ENCODE peak calls at places on chromosomes 5 and 9, in eight cellular contexts. One of them, this sample, is unnamed.

GRCh38 chr9:8717146-8717545 is 917.6 kb upstream of the DMAC1 start:
- DNase-seq in mucosa of descending colon: no peak
- DNase-seq in sigmoid colon: no peak
- DNase-seq in PC-3: no peak
- DNase-seq in GM10248: no peak
- DNase-seq in A549: no peak
- DNase-seq in glutamatergic neuron: no peak
- DNase-seq in GM06990: no peak
- DNase-seq in this sample: no peak

GRCh38 chr9:96620832-96621269 is 1.2 kb upstream of the CDC14B start:
- DNase-seq in mucosa of descending colon: no peak
- DNase-seq in sigmoid colon: no peak
- DNase-seq in PC-3: no peak
- DNase-seq in GM10248: no peak
- DNase-seq in A549: no peak
- DNase-seq in glutamatergic neuron: no peak
- DNase-seq in GM06990: no peak
- DNase-seq in this sample: no peak

GRCh38 chr9:137313956-137314560 is 12.0 kb upstream of the NRARP start:
- DNase-seq in mucosa of descending colon: no peak
- DNase-seq in sigmoid colon: peak
- DNase-seq in PC-3: no peak
- DNase-seq in GM10248: no peak
- DNase-seq in A549: no peak
- DNase-seq in glutamatergic neuron: peak
- DNase-seq in GM06990: no peak
- DNase-seq in this sample: no peak

GRCh38 chr9:20319241-20319640 is 303.1 kb downstream of the MLLT3 start:
- DNase-seq in mucosa of descending colon: no peak
- DNase-seq in sigmoid colon: no peak
- DNase-seq in PC-3: no peak
- DNase-seq in GM10248: no peak
- DNase-seq in A549: no peak
- DNase-seq in glutamatergic neuron: no peak
- DNase-seq in GM06990: no peak
- DNase-seq in this sample: no peak

GRCh38 chr5:74950836-74951515 is 84.8 kb upstream of the FAM169A start:
- DNase-seq in mucosa of descending colon: no peak
- DNase-seq in sigmoid colon: no peak
- DNase-seq in PC-3: no peak
- DNase-seq in GM10248: no peak
- DNase-seq in A549: no peak
- DNase-seq in glutamatergic neuron: no peak
- DNase-seq in GM06990: no peak
- DNase-seq in this sample: no peak

GRCh38 chr5:54524704-54525103 is 7.1 kb downstream of the SNX18 start:
- DNase-seq in mucosa of descending colon: peak
- DNase-seq in sigmoid colon: peak
- DNase-seq in PC-3: no peak
- DNase-seq in GM10248: no peak
- DNase-seq in A549: no peak
- DNase-seq in glutamatergic neuron: no peak
- DNase-seq in GM06990: no peak
- DNase-seq in this sample: no peak

GRCh38 chr5:132895719-132896305 is 22.3 kb downstream of the LEAP2 start:
- DNase-seq in mucosa of descending colon: no peak
- DNase-seq in sigmoid colon: no peak
- DNase-seq in PC-3: no peak
- DNase-seq in GM10248: no peak
- DNase-seq in A549: no peak
- DNase-seq in glutamatergic neuron: no peak
- DNase-seq in GM06990: no peak
- DNase-seq in this sample: no peak

GRCh38 chr5:143033535-143034260 is 263.5 kb downstream of the ARHGAP26 start:
- DNase-seq in mucosa of descending colon: no peak
- DNase-seq in sigmoid colon: no peak
- DNase-seq in PC-3: peak
- DNase-seq in GM10248: no peak
- DNase-seq in A549: peak
- DNase-seq in glutamatergic neuron: no peak
- DNase-seq in GM06990: no peak
- DNase-seq in this sample: no peak

GRCh38 chr9:32427111-32427873 is 42.8 kb downstream of the ACO1 start:
- DNase-seq in mucosa of descending colon: peak
- DNase-seq in sigmoid colon: no peak
- DNase-seq in PC-3: peak
- DNase-seq in GM10248: no peak
- DNase-seq in A549: no peak
- DNase-seq in glutamatergic neuron: no peak
- DNase-seq in GM06990: no peak
- DNase-seq in this sample: no peak

GRCh38 chr5:140630296-140630695 is 2.7 kb downstream of the CD14 start:
- DNase-seq in mucosa of descending colon: no peak
- DNase-seq in sigmoid colon: no peak
- DNase-seq in PC-3: no peak
- DNase-seq in GM10248: no peak
- DNase-seq in A549: no peak
- DNase-seq in glutamatergic neuron: no peak
- DNase-seq in GM06990: no peak
- DNase-seq in this sample: no peak

GRCh38 chr5:17302590-17302989 is 85.2 kb downstream of the BASP1 start:
- DNase-seq in mucosa of descending colon: no peak
- DNase-seq in sigmoid colon: no peak
- DNase-seq in PC-3: no peak
- DNase-seq in GM10248: no peak
- DNase-seq in A549: no peak
- DNase-seq in glutamatergic neuron: peak
- DNase-seq in GM06990: no peak
- DNase-seq in this sample: no peak

GRCh38 chr9:107215381-107215780 is 67.7 kb upstream of the RAD23B start:
- DNase-seq in mucosa of descending colon: no peak
- DNase-seq in sigmoid colon: no peak
- DNase-seq in PC-3: peak
- DNase-seq in GM10248: no peak
- DNase-seq in A549: no peak
- DNase-seq in glutamatergic neuron: no peak
- DNase-seq in GM06990: no peak
- DNase-seq in this sample: no peak

GRCh38 chr5:156892223-156892622 is 42.1 kb downstream of the PPP1R2B start:
- DNase-seq in mucosa of descending colon: no peak
- DNase-seq in sigmoid colon: no peak
- DNase-seq in PC-3: peak
- DNase-seq in GM10248: no peak
- DNase-seq in A549: no peak
- DNase-seq in glutamatergic neuron: no peak
- DNase-seq in GM06990: no peak
- DNase-seq in this sample: no peak
- TF ChIP-seq CTCF in mucosa of descending colon: no peak
- TF ChIP-seq CTCF in sigmoid colon: no peak
- TF ChIP-seq CTCF in PC-3: no peak
- TF ChIP-seq CTCF in GM10248: peak
- TF ChIP-seq CTCF in A549: no peak
- TF ChIP-seq CTCF in glutamatergic neuron: no peak
- TF ChIP-seq CTCF in GM06990: no peak
- TF ChIP-seq CTCF in this sample: no peak

GRCh38 chr5:66720776-66721175 is 124.6 kb downstream of the MAST4 start:
- DNase-seq in mucosa of descending colon: no peak
- DNase-seq in sigmoid colon: no peak
- DNase-seq in PC-3: no peak
- DNase-seq in GM10248: no peak
- DNase-seq in A549: no peak
- DNase-seq in glutamatergic neuron: no peak
- DNase-seq in GM06990: no peak
- DNase-seq in this sample: no peak

GRCh38 chr5:66727630-66728029 is 131.4 kb downstream of the MAST4 start:
- DNase-seq in mucosa of descending colon: no peak
- DNase-seq in sigmoid colon: no peak
- DNase-seq in PC-3: no peak
- DNase-seq in GM10248: no peak
- DNase-seq in A549: no peak
- DNase-seq in glutamatergic neuron: no peak
- DNase-seq in GM06990: no peak
- DNase-seq in this sample: no peak

GRCh38 chr5:66722653-66723052 is 126.5 kb downstream of the MAST4 start:
- DNase-seq in mucosa of descending colon: no peak
- DNase-seq in sigmoid colon: no peak
- DNase-seq in PC-3: no peak
- DNase-seq in GM10248: no peak
- DNase-seq in A549: no peak
- DNase-seq in glutamatergic neuron: no peak
- DNase-seq in GM06990: no peak
- DNase-seq in this sample: no peak

GRCh38 chr5:66724336-66724735 is 128.1 kb downstream of the MAST4 start:
- DNase-seq in mucosa of descending colon: no peak
- DNase-seq in sigmoid colon: no peak
- DNase-seq in PC-3: no peak
- DNase-seq in GM10248: no peak
- DNase-seq in A549: no peak
- DNase-seq in glutamatergic neuron: no peak
- DNase-seq in GM06990: no peak
- DNase-seq in this sample: no peak

GRCh38 chr5:66724740-66725139 is 128.5 kb downstream of the MAST4 start:
- DNase-seq in mucosa of descending colon: no peak
- DNase-seq in sigmoid colon: no peak
- DNase-seq in PC-3: no peak
- DNase-seq in GM10248: no peak
- DNase-seq in A549: no peak
- DNase-seq in glutamatergic neuron: no peak
- DNase-seq in GM06990: no peak
- DNase-seq in this sample: no peak
- TF ChIP-seq CTCF in mucosa of descending colon: no peak
- TF ChIP-seq CTCF in sigmoid colon: no peak
- TF ChIP-seq CTCF in PC-3: no peak
- TF ChIP-seq CTCF in GM10248: peak
- TF ChIP-seq CTCF in A549: peak
- TF ChIP-seq CTCF in glutamatergic neuron: no peak
- TF ChIP-seq CTCF in GM06990: peak
- TF ChIP-seq CTCF in this sample: no peak

GRCh38 chr5:178208540-178209227 is 4.4 kb downstream of the HNRNPAB start:
- DNase-seq in mucosa of descending colon: no peak
- DNase-seq in sigmoid colon: peak
- DNase-seq in PC-3: no peak
- DNase-seq in GM10248: no peak
- DNase-seq in A549: peak
- DNase-seq in glutamatergic neuron: no peak
- DNase-seq in GM06990: no peak
- DNase-seq in this sample: no peak
- TF ChIP-seq CTCF in mucosa of descending colon: no peak
- TF ChIP-seq CTCF in sigmoid colon: no peak
- TF ChIP-seq CTCF in PC-3: peak
- TF ChIP-seq CTCF in GM10248: no peak
- TF ChIP-seq CTCF in A549: no peak
- TF ChIP-seq CTCF in glutamatergic neuron: peak
- TF ChIP-seq CTCF in GM06990: peak
- TF ChIP-seq CTCF in this sample: no peak

GRCh38 chr9:135343136-135343535 is 136.4 kb upstream of the PPP1R26 start:
- DNase-seq in mucosa of descending colon: no peak
- DNase-seq in sigmoid colon: peak
- DNase-seq in PC-3: no peak
- DNase-seq in GM10248: no peak
- DNase-seq in A549: no peak
- DNase-seq in glutamatergic neuron: no peak
- DNase-seq in GM06990: no peak
- DNase-seq in this sample: no peak

GRCh38 chr9:135342206-135343130 is 137.1 kb upstream of the PPP1R26 start:
- DNase-seq in mucosa of descending colon: no peak
- DNase-seq in sigmoid colon: peak
- DNase-seq in PC-3: no peak
- DNase-seq in GM10248: no peak
- DNase-seq in A549: no peak
- DNase-seq in glutamatergic neuron: no peak
- DNase-seq in GM06990: no peak
- DNase-seq in this sample: no peak

GRCh38 chr9:135344523-135344901 is 135.1 kb upstream of the PPP1R26 start:
- DNase-seq in mucosa of descending colon: no peak
- DNase-seq in sigmoid colon: no peak
- DNase-seq in PC-3: no peak
- DNase-seq in GM10248: no peak
- DNase-seq in A549: no peak
- DNase-seq in glutamatergic neuron: no peak
- DNase-seq in GM06990: no peak
- DNase-seq in this sample: no peak

GRCh38 chr9:135344915-135345500 is 134.6 kb upstream of the PPP1R26 start:
- DNase-seq in mucosa of descending colon: no peak
- DNase-seq in sigmoid colon: no peak
- DNase-seq in PC-3: no peak
- DNase-seq in GM10248: no peak
- DNase-seq in A549: no peak
- DNase-seq in glutamatergic neuron: no peak
- DNase-seq in GM06990: no peak
- DNase-seq in this sample: no peak

DNA sequence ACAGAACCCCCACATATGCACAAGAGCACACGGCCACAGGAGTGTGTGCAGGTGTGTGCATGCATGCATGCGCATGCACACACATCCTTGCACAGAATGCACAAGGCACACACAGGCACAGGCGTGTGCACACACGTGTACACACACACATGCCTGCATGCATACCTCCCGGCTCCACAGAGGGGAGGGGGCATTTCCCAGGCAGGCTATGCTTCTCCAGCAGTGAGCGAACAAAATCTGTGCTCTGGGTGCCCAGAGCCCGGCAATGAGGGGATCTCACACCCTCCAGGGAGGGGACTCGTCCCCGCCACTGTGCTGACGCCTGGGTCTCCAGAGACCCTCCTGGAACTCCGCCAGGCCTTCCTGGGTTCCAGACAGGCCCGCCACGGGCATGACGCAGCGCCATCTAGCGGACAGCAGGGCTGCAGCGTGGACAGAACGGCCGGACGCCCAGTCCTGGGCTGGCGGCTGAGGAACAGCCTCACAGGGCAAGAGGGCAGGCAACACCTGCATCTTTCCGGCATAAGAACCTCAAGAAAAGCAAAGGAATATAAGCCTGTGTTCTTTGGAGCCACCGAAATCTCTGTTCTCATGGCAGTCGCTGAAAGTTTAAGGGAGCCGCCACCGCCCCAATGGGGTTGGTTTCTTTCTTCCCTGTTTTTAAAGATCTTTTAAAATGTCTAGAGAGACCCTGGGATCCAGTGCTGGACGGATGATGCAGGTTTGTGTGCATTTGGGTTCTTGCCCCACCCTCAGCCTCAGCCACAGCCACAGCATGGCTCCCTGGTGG is 135.7 kb upstream of the PPP1R26 start:
- DNase-seq in mucosa of descending colon: peak
- DNase-seq in sigmoid colon: peak
- DNase-seq in PC-3: peak
- DNase-seq in GM10248: peak
- DNase-seq in A549: peak
- DNase-seq in glutamatergic neuron: peak
- DNase-seq in GM06990: peak
- DNase-seq in this sample: peak
- TF ChIP-seq CTCF in mucosa of descending colon: peak
- TF ChIP-seq CTCF in sigmoid colon: peak
- TF ChIP-seq CTCF in PC-3: peak
- TF ChIP-seq CTCF in GM10248: peak
- TF ChIP-seq CTCF in A549: peak
- TF ChIP-seq CTCF in glutamatergic neuron: peak
- TF ChIP-seq CTCF in GM06990: peak
- TF ChIP-seq CTCF in this sample: no peak

This sample was measured in activated B cell treated with CpG ODN at 0.5 μM for 24 hours.